ENCODE peak calls at places on chromosomes 12 and 14, in seven cellular contexts. S is SW480, J is renal cortical epithelial cell, L is astrocyte of the spinal cord, R is GM12891, E is non-pigmented ciliary epithelial cell, O is HuH-7.5. V is an unnamed sample.

GRCh38 chr12:108630481-108631207 is 3.0 kb downstream of the SELPLG start:
- DNase-seq in E (no peak), J (peak), R (no peak), S (no peak), O (no peak), L (no peak), V (no peak)

GRCh38 chr12:2679068-2679815 is 115.5 kb upstream of the FKBP4 start:
- DNase-seq in S (no peak), O (no peak), L (no peak), R (no peak), J (no peak), E (no peak), V (no peak)

GRCh38 chr12:27802511-27802910 is 22.5 kb upstream of the MANSC4 start:
- DNase-seq in L (no peak), O (no peak), R (no peak), E (no peak), J (no peak), S (no peak), V (no peak)

GRCh38 chr14:76126066-76126465 is 25.7 kb upstream of the GPATCH2L start:
- DNase-seq in S (no peak), J (no peak), R (no peak), O (no peak), E (no peak), L (no peak), V (no peak)

GRCh38 chr14:79420725-79421124 is 790.6 kb downstream of the DIO2 start:
- DNase-seq in R (no peak), O (no peak), E (no peak), J (no peak), S (no peak), L (no peak), V (no peak)

GRCh38 chr14:102605026-102605425 is 12.6 kb downstream of the RCOR1 start:
- DNase-seq in L (no peak), R (no peak), J (peak), S (no peak), O (no peak), E (no peak), V (no peak)

GRCh38 chr12:57838594-57839302 is 7.8 kb downstream of the CTDSP2 start:
- DNase-seq in O (no peak), J (no peak), E (no peak), L (no peak), R (no peak), S (no peak), V (no peak)

GRCh38 chr12:127803545-127803944 is 463.4 kb upstream of the TMEM132C start:
- DNase-seq in E (no peak), S (no peak), R (no peak), L (peak), J (no peak), O (no peak), V (no peak)

GRCh38 chr12:64681200-64682052 is 71.1 kb downstream of the RASSF3 start:
- DNase-seq in O (no peak), L (no peak), R (no peak), S (no peak), E (no peak), J (no peak), V (no peak)

GRCh38 chr12:88578274-88578673 is 2.0 kb downstream of the KITLG start:
- DNase-seq in J (peak), O (no peak), R (no peak), E (no peak), L (peak), S (no peak), V (no peak)

GRCh38 chr14:64720190-64720589 is 16.0 kb downstream of the PLEKHG3 start:
- DNase-seq in R (no peak), E (peak), O (peak), L (peak), S (peak), J (peak), V (no peak)

GRCh38 chr14:70086685-70087379 is 101.9 kb downstream of the SLC8A3 start:
- DNase-seq in R (no peak), L (peak), J (peak), S (peak), O (no peak), E (peak), V (peak)

GRCh38 chr12:66379613-66380012 is 77.3 kb downstream of the HELB start:
- DNase-seq in E (no peak), S (no peak), J (no peak), L (no peak), O (no peak), R (no peak), V (no peak)

V was measured in endothelial cell.